ENCODE peak calls at places on chromosomes 16 and 17, in seven cellular contexts. One of them, this sample, is unnamed.

GRCh38 chr16:78663690-78664089 is 564.2 kb downstream of the WWOX start:
- DNase-seq in CD4-positive, alpha-beta T cell: no peak
- DNase-seq in fibroblast of villous mesenchyme: no peak
- DNase-seq in progenitor cell of endocrine pancreas: no peak
- DNase-seq in A549: no peak
- DNase-seq in fibroblast of the aortic adventitia: no peak
- DNase-seq in brain microvascular endothelial cell: no peak
- DNase-seq in this sample: no peak

GRCh38 chr16:58409316-58409973 is 17.2 kb downstream of the GINS3 start:
- DNase-seq in fibroblast of the aortic adventitia: peak
- DNase-seq in progenitor cell of endocrine pancreas: no peak
- DNase-seq in fibroblast of villous mesenchyme: peak
- DNase-seq in CD4-positive, alpha-beta T cell: no peak
- DNase-seq in A549: no peak
- DNase-seq in brain microvascular endothelial cell: peak
- DNase-seq in this sample: peak

GRCh38 chr17:35536664-35537160 is 766 bp downstream of the SLFN12L start:
- DNase-seq in brain microvascular endothelial cell: no peak
- DNase-seq in fibroblast of villous mesenchyme: no peak
- DNase-seq in A549: no peak
- DNase-seq in fibroblast of the aortic adventitia: no peak
- DNase-seq in CD4-positive, alpha-beta T cell: no peak
- DNase-seq in progenitor cell of endocrine pancreas: no peak
- DNase-seq in this sample: no peak

GRCh38 chr17:1636732-1637285 is 8.2 kb upstream of the SLC43A2 start:
- DNase-seq in brain microvascular endothelial cell: no peak
- DNase-seq in A549: no peak
- DNase-seq in progenitor cell of endocrine pancreas: no peak
- DNase-seq in CD4-positive, alpha-beta T cell: no peak
- DNase-seq in fibroblast of villous mesenchyme: no peak
- DNase-seq in fibroblast of the aortic adventitia: no peak
- DNase-seq in this sample: no peak

GRCh38 chr17:8955560-8955959 is 9.9 kb downstream of the PIK3R5 start:
- DNase-seq in progenitor cell of endocrine pancreas: no peak
- DNase-seq in brain microvascular endothelial cell: no peak
- DNase-seq in A549: no peak
- DNase-seq in CD4-positive, alpha-beta T cell: no peak
- DNase-seq in fibroblast of villous mesenchyme: no peak
- DNase-seq in fibroblast of the aortic adventitia: no peak
- DNase-seq in this sample: no peak

GRCh38 chr17:56785396-56785795 is 48.3 kb downstream of the C17orf67 start:
- DNase-seq in brain microvascular endothelial cell: no peak
- DNase-seq in CD4-positive, alpha-beta T cell: no peak
- DNase-seq in fibroblast of villous mesenchyme: peak
- DNase-seq in A549: no peak
- DNase-seq in progenitor cell of endocrine pancreas: no peak
- DNase-seq in fibroblast of the aortic adventitia: no peak
- DNase-seq in this sample: peak

GRCh38 chr16:17258077-17258599 is 212.6 kb downstream of the XYLT1 start:
- DNase-seq in CD4-positive, alpha-beta T cell: no peak
- DNase-seq in fibroblast of the aortic adventitia: no peak
- DNase-seq in A549: no peak
- DNase-seq in brain microvascular endothelial cell: no peak
- DNase-seq in fibroblast of villous mesenchyme: no peak
- DNase-seq in progenitor cell of endocrine pancreas: no peak
- DNase-seq in this sample: no peak

GRCh38 chr17:75271955-75272847 is 1.2 kb upstream of the MIF4GD start:
- DNase-seq in CD4-positive, alpha-beta T cell: no peak
- DNase-seq in fibroblast of villous mesenchyme: no peak
- DNase-seq in fibroblast of the aortic adventitia: no peak
- DNase-seq in brain microvascular endothelial cell: no peak
- DNase-seq in A549: no peak
- DNase-seq in progenitor cell of endocrine pancreas: no peak
- DNase-seq in this sample: peak

GRCh38 chr17:17757391-17757791 is 76.1 kb downstream of the RAI1 start:
- DNase-seq in fibroblast of the aortic adventitia: no peak
- DNase-seq in brain microvascular endothelial cell: no peak
- DNase-seq in progenitor cell of endocrine pancreas: no peak
- DNase-seq in fibroblast of villous mesenchyme: no peak
- DNase-seq in A549: no peak
- DNase-seq in CD4-positive, alpha-beta T cell: no peak
- DNase-seq in this sample: no peak

GRCh38 chr16:31487720-31488629 is 5.1 kb downstream of the SLC5A2 start:
- DNase-seq in brain microvascular endothelial cell: no peak
- DNase-seq in progenitor cell of endocrine pancreas: peak
- DNase-seq in A549: peak
- DNase-seq in fibroblast of villous mesenchyme: peak
- DNase-seq in CD4-positive, alpha-beta T cell: peak
- DNase-seq in fibroblast of the aortic adventitia: peak
- DNase-seq in this sample: no peak

GRCh38 chr17:4849011-4849536 is 15.9 kb downstream of the MINK1 start:
- DNase-seq in progenitor cell of endocrine pancreas: no peak
- DNase-seq in fibroblast of the aortic adventitia: peak
- DNase-seq in A549: peak
- DNase-seq in brain microvascular endothelial cell: no peak
- DNase-seq in fibroblast of villous mesenchyme: no peak
- DNase-seq in CD4-positive, alpha-beta T cell: no peak
- DNase-seq in this sample: peak

GRCh38 chr16:72189865-72190371 is 18.0 kb upstream of the PMFBP1 start:
- DNase-seq in A549: no peak
- DNase-seq in brain microvascular endothelial cell: peak
- DNase-seq in progenitor cell of endocrine pancreas: no peak
- DNase-seq in fibroblast of the aortic adventitia: peak
- DNase-seq in CD4-positive, alpha-beta T cell: no peak
- DNase-seq in fibroblast of villous mesenchyme: peak
- DNase-seq in this sample: peak

GRCh38 chr16:84643677-84644076 is 4.6 kb upstream of the KLHL36 start:
- DNase-seq in fibroblast of villous mesenchyme: no peak
- DNase-seq in fibroblast of the aortic adventitia: no peak
- DNase-seq in brain microvascular endothelial cell: no peak
- DNase-seq in A549: no peak
- DNase-seq in progenitor cell of endocrine pancreas: no peak
- DNase-seq in CD4-positive, alpha-beta T cell: no peak
- DNase-seq in this sample: no peak

GRCh38 chr17:77382356-77382911 is 241.7 kb downstream of the SEC14L1 start:
- DNase-seq in brain microvascular endothelial cell: no peak
- DNase-seq in fibroblast of the aortic adventitia: no peak
- DNase-seq in CD4-positive, alpha-beta T cell: no peak
- DNase-seq in A549: no peak
- DNase-seq in fibroblast of villous mesenchyme: no peak
- DNase-seq in progenitor cell of endocrine pancreas: no peak
- DNase-seq in this sample: no peak

GRCh38 chr16:67150833-67151396 is at the start of gene B3GNT9:
- DNase-seq in A549: peak
- DNase-seq in CD4-positive, alpha-beta T cell: no peak
- DNase-seq in fibroblast of villous mesenchyme: peak
- DNase-seq in brain microvascular endothelial cell: peak
- DNase-seq in progenitor cell of endocrine pancreas: no peak
- DNase-seq in fibroblast of the aortic adventitia: peak
- DNase-seq in this sample: peak

GRCh38 chr17:77233635-77234334 is 93.0 kb downstream of the SEC14L1 start:
- DNase-seq in fibroblast of the aortic adventitia: peak
- DNase-seq in A549: peak
- DNase-seq in brain microvascular endothelial cell: peak
- DNase-seq in CD4-positive, alpha-beta T cell: no peak
- DNase-seq in progenitor cell of endocrine pancreas: no peak
- DNase-seq in fibroblast of villous mesenchyme: peak
- DNase-seq in this sample: peak

GRCh38 chr17:7184091-7184488 is 4.9 kb upstream of the ASGR1 start:
- DNase-seq in CD4-positive, alpha-beta T cell: no peak
- DNase-seq in progenitor cell of endocrine pancreas: no peak
- DNase-seq in fibroblast of villous mesenchyme: no peak
- DNase-seq in A549: no peak
- DNase-seq in brain microvascular endothelial cell: no peak
- DNase-seq in fibroblast of the aortic adventitia: no peak
- DNase-seq in this sample: no peak

GRCh38 chr17:77320501-77321256 is 179.9 kb downstream of the SEC14L1 start:
- DNase-seq in progenitor cell of endocrine pancreas: no peak
- DNase-seq in CD4-positive, alpha-beta T cell: no peak
- DNase-seq in fibroblast of the aortic adventitia: peak
- DNase-seq in A549: no peak
- DNase-seq in brain microvascular endothelial cell: no peak
- DNase-seq in fibroblast of villous mesenchyme: peak
- DNase-seq in this sample: peak

GRCh38 chr16:24091125-24091524 is 165.0 kb upstream of the CACNG3 start:
- DNase-seq in A549: no peak
- DNase-seq in CD4-positive, alpha-beta T cell: no peak
- DNase-seq in brain microvascular endothelial cell: no peak
- DNase-seq in fibroblast of the aortic adventitia: no peak
- DNase-seq in progenitor cell of endocrine pancreas: no peak
- DNase-seq in fibroblast of villous mesenchyme: no peak
- DNase-seq in this sample: no peak

GRCh38 chr17:49845210-49845782 is 2.6 kb downstream of the TAC4 start:
- DNase-seq in brain microvascular endothelial cell: no peak
- DNase-seq in CD4-positive, alpha-beta T cell: no peak
- DNase-seq in A549: no peak
- DNase-seq in fibroblast of villous mesenchyme: no peak
- DNase-seq in fibroblast of the aortic adventitia: peak
- DNase-seq in progenitor cell of endocrine pancreas: no peak
- DNase-seq in this sample: no peak

GRCh38 chr17:14297161-14297851 is 3.6 kb upstream of the HS3ST3B1 start:
- DNase-seq in fibroblast of villous mesenchyme: peak
- DNase-seq in CD4-positive, alpha-beta T cell: no peak
- DNase-seq in A549: peak
- DNase-seq in progenitor cell of endocrine pancreas: peak
- DNase-seq in brain microvascular endothelial cell: no peak
- DNase-seq in fibroblast of the aortic adventitia: peak
- DNase-seq in this sample: no peak
- TF ChIP-seq CTCF in fibroblast of villous mesenchyme: peak
- TF ChIP-seq CTCF in CD4-positive, alpha-beta T cell: no peak
- TF ChIP-seq CTCF in A549: peak
- TF ChIP-seq CTCF in progenitor cell of endocrine pancreas: peak
- TF ChIP-seq CTCF in brain microvascular endothelial cell: peak
- TF ChIP-seq CTCF in fibroblast of the aortic adventitia: peak
- TF ChIP-seq CTCF in this sample: peak

DNA sequence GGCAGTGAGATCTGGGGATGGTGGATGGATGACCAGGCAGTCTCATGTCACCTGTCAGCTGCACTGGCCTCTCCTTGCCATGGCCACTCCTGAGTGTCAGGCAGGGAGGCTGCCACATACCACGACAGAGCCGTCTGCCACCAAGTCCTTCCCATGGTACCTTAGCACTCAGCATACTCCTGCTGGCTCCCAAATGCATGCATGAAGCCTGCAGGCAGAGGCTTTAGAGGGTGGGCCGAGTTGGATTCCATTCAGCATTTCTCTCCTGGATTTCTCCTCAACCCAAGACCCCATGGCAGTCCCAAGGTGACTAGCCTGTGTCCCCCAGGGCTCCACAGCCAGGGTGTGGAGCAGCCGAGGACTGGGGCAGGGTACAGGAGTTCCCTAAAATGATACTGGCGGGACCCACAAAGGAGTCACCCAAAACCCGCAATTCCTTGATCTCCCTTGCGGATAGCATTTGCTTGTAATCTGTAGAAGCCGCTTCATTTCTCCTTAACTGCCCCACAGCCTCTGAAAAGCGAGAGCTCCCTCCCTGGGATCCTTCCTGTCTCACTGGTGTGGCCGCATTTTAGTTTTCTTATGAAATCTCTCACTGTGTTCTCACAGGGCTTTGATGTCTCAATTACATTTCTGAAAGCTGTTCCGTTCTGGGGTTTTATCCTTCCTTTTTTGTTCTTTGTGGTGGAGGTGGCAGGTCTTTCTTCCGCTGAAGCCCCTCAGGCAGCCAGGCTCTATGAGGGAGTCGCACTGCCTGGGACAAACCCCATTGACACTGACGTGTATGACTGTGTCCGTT is 141.4 kb downstream of the SOCS1 start:
- DNase-seq in brain microvascular endothelial cell: no peak
- DNase-seq in A549: no peak
- DNase-seq in fibroblast of villous mesenchyme: no peak
- DNase-seq in progenitor cell of endocrine pancreas: no peak
- DNase-seq in CD4-positive, alpha-beta T cell: no peak
- DNase-seq in fibroblast of the aortic adventitia: no peak
- DNase-seq in this sample: no peak
- TF ChIP-seq CTCF in brain microvascular endothelial cell: no peak
- TF ChIP-seq CTCF in A549: no peak
- TF ChIP-seq CTCF in fibroblast of villous mesenchyme: no peak
- TF ChIP-seq CTCF in progenitor cell of endocrine pancreas: no peak
- TF ChIP-seq CTCF in CD4-positive, alpha-beta T cell: no peak
- TF ChIP-seq CTCF in fibroblast of the aortic adventitia: no peak
- TF ChIP-seq CTCF in this sample: no peak

DNA sequence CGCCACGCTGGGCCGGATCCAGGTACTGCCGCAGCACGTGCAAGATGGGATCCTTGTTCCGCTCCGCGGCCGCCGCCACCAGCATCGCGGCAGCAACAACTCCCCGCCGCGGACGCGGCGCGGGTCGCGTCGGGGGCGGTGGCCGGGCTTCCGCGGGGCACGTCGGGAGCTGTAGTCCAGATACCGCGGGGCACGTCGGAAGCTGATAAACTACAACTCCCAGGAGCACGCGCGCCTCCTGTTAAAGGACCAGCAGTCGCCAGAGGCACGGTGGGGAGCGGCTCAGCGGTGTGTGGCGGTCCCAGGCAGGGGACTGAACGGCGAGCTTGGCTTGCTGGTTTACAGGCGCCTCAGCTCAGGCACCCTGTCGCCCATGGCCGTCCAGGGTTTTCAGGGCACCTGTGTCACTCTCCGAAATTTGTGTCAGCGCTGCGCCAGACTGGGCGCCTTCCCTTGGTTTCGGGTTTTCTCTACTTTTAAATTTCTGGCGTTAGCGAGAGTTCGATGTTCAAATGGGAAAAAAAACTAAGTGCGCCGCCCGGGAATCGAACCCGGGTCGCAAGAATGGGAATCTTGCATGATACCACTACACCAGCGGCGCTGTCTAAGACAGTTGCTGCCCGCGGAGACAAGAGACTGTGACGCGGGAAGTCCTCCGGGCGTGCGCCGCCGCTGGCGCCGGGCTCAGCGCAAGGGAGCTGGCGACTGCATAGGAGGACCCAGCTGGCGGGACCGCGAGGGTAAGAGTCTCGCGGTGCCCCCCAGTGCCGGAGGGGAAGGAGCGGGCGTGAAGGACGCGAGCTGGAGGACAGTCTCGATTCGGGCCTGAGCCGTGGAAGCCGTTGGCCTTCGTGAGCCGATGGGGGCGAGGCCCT is at the start of gene METTL26:
- DNase-seq in brain microvascular endothelial cell: peak
- DNase-seq in progenitor cell of endocrine pancreas: peak
- DNase-seq in CD4-positive, alpha-beta T cell: peak
- DNase-seq in fibroblast of villous mesenchyme: peak
- DNase-seq in fibroblast of the aortic adventitia: peak
- DNase-seq in A549: peak
- DNase-seq in this sample: peak
- TF ChIP-seq CTCF in brain microvascular endothelial cell: no peak
- TF ChIP-seq CTCF in progenitor cell of endocrine pancreas: peak
- TF ChIP-seq CTCF in CD4-positive, alpha-beta T cell: no peak
- TF ChIP-seq CTCF in fibroblast of villous mesenchyme: no peak
- TF ChIP-seq CTCF in fibroblast of the aortic adventitia: no peak
- TF ChIP-seq CTCF in A549: no peak
- TF ChIP-seq CTCF in this sample: peak

DNA sequence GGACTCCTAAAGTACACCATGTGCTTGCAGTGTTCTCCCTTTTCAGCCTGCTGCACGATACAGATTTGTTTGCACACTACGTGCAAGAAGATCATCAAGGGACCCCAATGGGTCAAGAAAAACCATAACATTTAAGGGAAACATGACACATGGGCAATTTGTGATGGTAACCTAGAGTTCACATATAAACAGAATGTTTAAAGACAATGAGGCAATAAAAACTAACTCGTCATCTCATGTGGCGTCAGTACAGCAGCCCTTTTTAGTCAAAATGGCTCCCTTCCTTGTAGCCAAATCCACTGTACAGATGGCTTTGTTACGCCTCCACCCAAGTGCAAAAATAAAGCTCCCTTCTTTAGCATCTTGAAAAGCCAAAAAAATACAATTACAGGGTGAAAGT is 173.7 kb downstream of the CDK5R1 start:
- DNase-seq in CD4-positive, alpha-beta T cell: no peak
- DNase-seq in fibroblast of villous mesenchyme: peak
- DNase-seq in brain microvascular endothelial cell: no peak
- DNase-seq in A549: no peak
- DNase-seq in progenitor cell of endocrine pancreas: no peak
- DNase-seq in fibroblast of the aortic adventitia: no peak
- DNase-seq in this sample: no peak
- TF ChIP-seq CTCF in CD4-positive, alpha-beta T cell: no peak
- TF ChIP-seq CTCF in fibroblast of villous mesenchyme: no peak
- TF ChIP-seq CTCF in brain microvascular endothelial cell: no peak
- TF ChIP-seq CTCF in A549: no peak
- TF ChIP-seq CTCF in progenitor cell of endocrine pancreas: no peak
- TF ChIP-seq CTCF in fibroblast of the aortic adventitia: no peak
- TF ChIP-seq CTCF in this sample: no peak

This sample was measured in HFFc6.